ENCODE peak calls at places on chromosomes 6 and 20, in five cellular contexts. K, E, S, O and I are unnamed samples.

GRCh38 chr6:2171728-2172127 is 73.7 kb downstream of the GMDS start:
- DNase-seq in K (peak; percentile 46), E (no peak), S (peak; percentile 37), O (peak; percentile 62), I (no peak)

GRCh38 chr6:29742191-29742590 is 19.0 kb downstream of the HLA-F start:
- DNase-seq in K (no peak), E (no peak), S (no peak), O (no peak), I (no peak)

GRCh38 chr20:61127311-61128044 is 124.6 kb upstream of the CDH4 start:
- DNase-seq in K (peak; percentile 17), E (no peak), S (no peak), O (no peak), I (no peak)

GRCh38 chr20:7579888-7580287 is 360.4 kb downstream of the HAO1 start:
- DNase-seq in K (peak; percentile 18), E (no peak), S (no peak), O (no peak), I (no peak)

GRCh38 chr6:7542878-7543394 is 1.5 kb downstream of the DSP start:
- DNase-seq in K (peak; percentile 47), E (peak; percentile 52), S (no peak), O (no peak), I (no peak)

GRCh38 chr20:50977066-50978045 is 18.7 kb downstream of the MOCS3 start:
- DNase-seq in K (no peak), E (no peak), S (no peak), O (no peak), I (no peak)

GRCh38 chr20:46609043-46609442 is 42.2 kb downstream of the SLC13A3 start:
- DNase-seq in K (no peak), E (no peak), S (no peak), O (no peak), I (no peak)

GRCh38 chr6:153787341-153787606 is 251.8 kb upstream of the OPRM1 start:
- DNase-seq in K (no peak), E (no peak), S (no peak), O (no peak), I (no peak)

GRCh38 chr6:47404436-47404835 is 73.2 kb upstream of the CD2AP start:
- DNase-seq in K (no peak), E (no peak), S (no peak), O (no peak), I (no peak)

GRCh38 chr6:149834513-149835481 is 29.4 kb downstream of the LRP11 start:
- DNase-seq in K (peak; percentile 85), E (peak; percentile 85), S (peak; percentile 92), O (peak; percentile 62), I (peak; percentile 79)